ENCODE peak calls at places on chromosomes 6 and 20, in four cellular contexts. O is neuronal stem cell, D is GM03348, W is T-helper 2 cell. Z is an unnamed sample.

GRCh38 chr6:41159415-41160082 is 3.4 kb downstream of the TREM2 start:
- DNase-seq in O (no peak), D (no peak), W (no peak), Z (no peak)

GRCh38 chr6:113627480-113627879 is 229.7 kb upstream of the MARCKS start:
- DNase-seq in W (no peak), D (no peak), O (no peak), Z (no peak)

GRCh38 chr6:13724174-13724573 is 12.5 kb upstream of the RANBP9 start:
- DNase-seq in O (no peak), D (no peak), W (no peak), Z (peak)

GRCh38 chr20:1881240-1881835 is 13.9 kb upstream of the SIRPA start:
- DNase-seq in D (no peak), O (no peak), W (no peak), Z (peak)

GRCh38 chr20:20734475-20734948 is 22.1 kb upstream of the RALGAPA2 start:
- DNase-seq in W (no peak), O (no peak), D (no peak), Z (no peak)

GRCh38 chr6:15313367-15313766 is 67.5 kb downstream of the JARID2 start:
- DNase-seq in W (no peak), D (no peak), O (no peak), Z (no peak)

GRCh38 chr20:54643761-54644160 is 168.4 kb downstream of the DOK5 start:
- DNase-seq in D (peak), W (no peak), O (no peak), Z (peak)

GRCh38 chr20:34570859-34571306 is 12.4 kb downstream of the MAP1LC3A start:
- DNase-seq in W (no peak), O (no peak), D (no peak), Z (no peak)

GRCh38 chr6:47318236-47318974 is 8.7 kb upstream of the TNFRSF21 start:
- DNase-seq in O (no peak), W (no peak), D (no peak), Z (no peak)